ENCODE peak calls at places on chromosomes 13 and 19, in seven cellular contexts. M is astrocyte of the spinal cord, A is breast epithelium, L is heart right ventricle, E is fibroblast of mammary gland, B is natural killer cell, G is choroid plexus epithelial cell. D is an unnamed sample.

GRCh38 chr19:31338069-31338767 is 11.0 kb downstream of the TSHZ3 start:
- DNase-seq in M (peak; percentile 73), A (no peak), L (peak; percentile 44), E (peak; percentile 78), B (peak; percentile 40), G (peak; percentile 92), D (no peak)

GRCh38 chr19:45443462-45444317 is 20.0 kb upstream of the ERCC1 start:
- DNase-seq in M (peak; percentile 85), A (peak; percentile 99), L (peak; percentile 99), E (peak; percentile 84), B (peak; percentile 70), G (peak; percentile 82), D (peak; percentile 96)

GRCh38 chr13:112761701-112762689 is 72.2 kb downstream of the ATP11A start:
- DNase-seq in M (no peak), A (no peak), L (no peak), E (peak; percentile 62), B (no peak), G (peak; percentile 25), D (no peak)

GRCh38 chr19:46471116-46471733 is at the start of gene PNMA8A:
- DNase-seq in M (peak; percentile 78), A (no peak), L (peak; percentile 75), E (peak; percentile 71), B (no peak), G (peak; percentile 77), D (no peak)

GRCh38 chr13:26310003-26310402 is 56.1 kb downstream of the CDK8 start:
- DNase-seq in M (no peak), A (no peak), L (no peak), E (no peak), B (no peak), G (no peak), D (no peak)

GRCh38 chr13:94343243-94343585 is 136.3 kb downstream of the DCT start:
- DNase-seq in M (peak; percentile 71), A (no peak), L (no peak), E (peak; percentile 33), B (no peak), G (peak; percentile 46), D (no peak)

GRCh38 chr19:39203372-39204341 is at the start of gene SYCN:
- DNase-seq in M (no peak), A (no peak), L (no peak), E (no peak), B (no peak), G (no peak), D (no peak)

GRCh38 chr19:2081873-2082810 is 14.0 kb downstream of the MOB3A start:
- DNase-seq in M (no peak), A (no peak), L (no peak), E (no peak), B (peak; percentile 72), G (no peak), D (no peak)

GRCh38 chr19:29645491-29645867 is 19.8 kb upstream of the PLEKHF1 start:
- DNase-seq in M (no peak), A (no peak), L (no peak), E (no peak), B (no peak), G (no peak), D (no peak)

GRCh38 chr19:41697198-41697855 is 9.3 kb upstream of the CEACAM7 start:
- DNase-seq in M (no peak), A (no peak), L (no peak), E (no peak), B (peak; percentile 11), G (no peak), D (no peak)

GRCh38 chr19:18697680-18698079 is 14.2 kb downstream of the CRTC1 start:
- DNase-seq in M (no peak), A (no peak), L (no peak), E (no peak), B (no peak), G (no peak), D (no peak)

GRCh38 chr13:111402441-111402840 is 82.0 kb downstream of the TEX29 start:
- DNase-seq in M (no peak), A (no peak), L (no peak), E (no peak), B (no peak), G (no peak), D (no peak)

GRCh38 chr19:8363803-8364771 is at the start of gene ANGPTL4:
- DNase-seq in M (peak; percentile 74), A (peak; percentile 74), L (peak; percentile 78), E (peak; percentile 81), B (no peak), G (peak; percentile 81), D (peak; percentile 58)

GRCh38 chr13:38514575-38514974 is 164.9 kb downstream of the UFM1 start:
- DNase-seq in M (no peak), A (no peak), L (no peak), E (no peak), B (no peak), G (no peak), D (no peak)

GRCh38 chr13:110023729-110024645 is 237.6 kb upstream of the IRS2 start:
- DNase-seq in M (peak; percentile 21), A (no peak), L (peak; percentile 47), E (peak; percentile 53), B (no peak), G (peak; percentile 93), D (no peak)

GRCh38 chr19:11088508-11089253 is 582 bp upstream of the LDLR start:
- DNase-seq in M (peak; percentile 26), A (no peak), L (no peak), E (peak; percentile 73), B (no peak), G (peak; percentile 41), D (no peak)

GRCh38 chr19:45528149-45528743 is 21.0 kb downstream of the VASP start:
- DNase-seq in M (peak; percentile 44), A (no peak), L (no peak), E (peak; percentile 75), B (no peak), G (no peak), D (no peak)

GRCh38 chr19:7922841-7923205 is 2.7 kb downstream of the SNAPC2 start:
- DNase-seq in M (no peak), A (no peak), L (no peak), E (no peak), B (no peak), G (no peak), D (no peak)

GRCh38 chr19:10505583-10506229 is 2.5 kb upstream of the KEAP1 start:
- DNase-seq in M (peak; percentile 55), A (peak; percentile 81), L (peak; percentile 75), E (peak; percentile 69), B (peak; percentile 80), G (peak; percentile 75), D (peak; percentile 76)

GRCh38 chr19:10379880-10380310 is 477 bp downstream of the TYK2 start:
- DNase-seq in M (peak; percentile 12), A (no peak), L (no peak), E (no peak), B (no peak), G (no peak), D (no peak)

GRCh38 chr13:19860884-19861655 is 2.4 kb downstream of the ZMYM5 start:
- DNase-seq in M (peak; percentile 64), A (no peak), L (no peak), E (peak; percentile 66), B (no peak), G (peak; percentile 51), D (no peak)

GRCh38 chr13:66914155-66914554 is 316.0 kb downstream of the PCDH9 start:
- DNase-seq in M (peak; percentile 13), A (no peak), L (no peak), E (no peak), B (no peak), G (no peak), D (no peak)

GRCh38 chr19:11191273-11191755 is 6.0 kb downstream of the KANK2 start:
- DNase-seq in M (peak; percentile 57), A (no peak), L (peak; percentile 85), E (peak; percentile 83), B (no peak), G (peak; percentile 59), D (peak; percentile 39)

GRCh38 chr19:45251452-45252354 is 632 bp downstream of the MARK4 start:
- DNase-seq in M (peak; percentile 13), A (no peak), L (peak; percentile 38), E (no peak), B (no peak), G (no peak), D (no peak)

GRCh38 chr13:111253334-111253872 is 67.0 kb upstream of the TEX29 start:
- DNase-seq in M (no peak), A (no peak), L (no peak), E (peak; percentile 45), B (no peak), G (peak; percentile 17), D (no peak)

GRCh38 chr13:83449666-83450395 is 432.4 kb downstream of the SLITRK1 start:
- DNase-seq in M (peak; percentile 58), A (no peak), L (no peak), E (peak; percentile 80), B (no peak), G (peak; percentile 75), D (no peak)

GRCh38 chr13:95535243-95535642 is 17.3 kb upstream of the CLDN10 start:
- DNase-seq in M (peak; percentile 81), A (no peak), L (no peak), E (peak; percentile 91), B (no peak), G (peak; percentile 55), D (no peak)

GRCh38 chr13:95533545-95534135 is 18.9 kb upstream of the CLDN10 start:
- DNase-seq in M (no peak), A (no peak), L (no peak), E (no peak), B (no peak), G (no peak), D (no peak)

GRCh38 chr13:95540848-95541247 is 11.7 kb upstream of the CLDN10 start:
- DNase-seq in M (no peak), A (no peak), L (peak; percentile 58), E (no peak), B (no peak), G (no peak), D (no peak)

GRCh38 chr13:95541308-95541707 is 11.2 kb upstream of the CLDN10 start:
- DNase-seq in M (no peak), A (no peak), L (no peak), E (no peak), B (no peak), G (no peak), D (no peak)

GRCh38 chr13:95536629-95537241 is 15.8 kb upstream of the CLDN10 start:
- DNase-seq in M (peak; percentile 54), A (no peak), L (no peak), E (peak; percentile 47), B (no peak), G (peak; percentile 65), D (no peak)
- TF ChIP-seq CTCF in M (peak; percentile 31), A (no peak), L (no peak), E (peak; percentile 40), B (peak; percentile 37), G (peak; percentile 55), D (no peak)

GRCh38 chr13:29937836-29938235 is 87.4 kb upstream of the UBL3 start:
- DNase-seq in M (no peak), A (no peak), L (no peak), E (no peak), B (no peak), G (no peak), D (no peak)
- TF ChIP-seq CTCF in M (no peak), A (no peak), L (no peak), E (no peak), B (no peak), G (no peak), D (no peak)

GRCh38 chr13:46339035-46339666 is 47.9 kb downstream of the RUBCNL start:
- DNase-seq in M (peak; percentile 96), A (no peak), L (no peak), E (peak; percentile 88), B (no peak), G (peak; percentile 91), D (no peak)
- TF ChIP-seq CTCF in M (peak; percentile 23), A (no peak), L (no peak), E (no peak), B (no peak), G (peak; percentile 15), D (no peak)

GRCh38 chr13:114226699-114227323 is 7.9 kb upstream of the CDC16 start:
- DNase-seq in M (peak; percentile 75), A (peak; percentile 90), L (peak; percentile 79), E (peak; percentile 81), B (peak; percentile 81), G (peak; percentile 86), D (peak; percentile 94)
- TF ChIP-seq CTCF in M (peak; percentile 92), A (peak; percentile 90), L (peak; percentile 90), E (peak; percentile 97), B (peak; percentile 87), G (peak; percentile 96), D (no peak)